ENCODE peak calls at places on chromosomes 12 and 14, in six cellular contexts. One of them, this sample, is unnamed.

GRCh38 chr12:22828059-22828458 is 203.1 kb downstream of the ETNK1 start:
- DNase-seq in mesendoderm: no peak
- DNase-seq in IMR-90: no peak
- DNase-seq in neuronal stem cell: no peak
- DNase-seq in H9: no peak
- DNase-seq in H1: no peak
- DNase-seq in this sample: no peak

GRCh38 chr14:99215277-99215676 is 56.7 kb downstream of the BCL11B start:
- DNase-seq in mesendoderm: no peak
- DNase-seq in IMR-90: no peak
- DNase-seq in neuronal stem cell: no peak
- DNase-seq in H9: no peak
- DNase-seq in H1: no peak
- DNase-seq in this sample: no peak

GRCh38 chr12:124480469-124481256 is 86.7 kb downstream of the NCOR2 start:
- DNase-seq in mesendoderm: no peak
- DNase-seq in IMR-90: peak
- DNase-seq in neuronal stem cell: no peak
- DNase-seq in H9: no peak
- DNase-seq in H1: no peak
- DNase-seq in this sample: peak

GRCh38 chr12:103626498-103626897 is 39.4 kb downstream of the STAB2 start:
- DNase-seq in mesendoderm: peak
- DNase-seq in IMR-90: peak
- DNase-seq in neuronal stem cell: peak
- DNase-seq in H9: peak
- DNase-seq in H1: no peak
- DNase-seq in this sample: peak

GRCh38 chr14:66015046-66015780 is 471.0 kb upstream of the CCDC196 start:
- DNase-seq in mesendoderm: no peak
- DNase-seq in IMR-90: no peak
- DNase-seq in neuronal stem cell: no peak
- DNase-seq in H9: no peak
- DNase-seq in H1: no peak
- DNase-seq in this sample: no peak

GRCh38 chr12:124463341-124463861 is 104.0 kb downstream of the NCOR2 start:
- DNase-seq in mesendoderm: no peak
- DNase-seq in IMR-90: no peak
- DNase-seq in neuronal stem cell: peak
- DNase-seq in H9: no peak
- DNase-seq in H1: no peak
- DNase-seq in this sample: no peak

GRCh38 chr12:12671850-12672660 is 23.9 kb downstream of the GPR19 start:
- DNase-seq in mesendoderm: no peak
- DNase-seq in IMR-90: peak
- DNase-seq in neuronal stem cell: no peak
- DNase-seq in H9: no peak
- DNase-seq in H1: no peak
- DNase-seq in this sample: peak

GRCh38 chr14:25400607-25401206 is 350.8 kb upstream of the STXBP6 start:
- DNase-seq in mesendoderm: peak
- DNase-seq in IMR-90: peak
- DNase-seq in neuronal stem cell: peak
- DNase-seq in H9: peak
- DNase-seq in H1: no peak
- DNase-seq in this sample: peak

GRCh38 chr12:80045594-80045993 is 53.7 kb upstream of the OTOGL start:
- DNase-seq in mesendoderm: no peak
- DNase-seq in IMR-90: peak
- DNase-seq in neuronal stem cell: no peak
- DNase-seq in H9: no peak
- DNase-seq in H1: no peak
- DNase-seq in this sample: peak

GRCh38 chr12:86249276-86249675 is 6.9 kb downstream of the MGAT4C start:
- DNase-seq in mesendoderm: no peak
- DNase-seq in IMR-90: no peak
- DNase-seq in neuronal stem cell: no peak
- DNase-seq in H9: no peak
- DNase-seq in H1: no peak
- DNase-seq in this sample: no peak

GRCh38 chr14:104792101-104792884 is 3.3 kb downstream of the AKT1 start:
- DNase-seq in mesendoderm: no peak
- DNase-seq in IMR-90: no peak
- DNase-seq in neuronal stem cell: no peak
- DNase-seq in H9: no peak
- DNase-seq in H1: no peak
- DNase-seq in this sample: no peak
- H3K4ac ChIP-seq in mesendoderm: no peak
- H3K4ac ChIP-seq in IMR-90: no peak
- H3K4ac ChIP-seq in neuronal stem cell: no peak
- H3K4ac ChIP-seq in H9: no peak
- H3K4ac ChIP-seq in H1: no peak
- H3K4ac ChIP-seq in this sample: no peak

DNA sequence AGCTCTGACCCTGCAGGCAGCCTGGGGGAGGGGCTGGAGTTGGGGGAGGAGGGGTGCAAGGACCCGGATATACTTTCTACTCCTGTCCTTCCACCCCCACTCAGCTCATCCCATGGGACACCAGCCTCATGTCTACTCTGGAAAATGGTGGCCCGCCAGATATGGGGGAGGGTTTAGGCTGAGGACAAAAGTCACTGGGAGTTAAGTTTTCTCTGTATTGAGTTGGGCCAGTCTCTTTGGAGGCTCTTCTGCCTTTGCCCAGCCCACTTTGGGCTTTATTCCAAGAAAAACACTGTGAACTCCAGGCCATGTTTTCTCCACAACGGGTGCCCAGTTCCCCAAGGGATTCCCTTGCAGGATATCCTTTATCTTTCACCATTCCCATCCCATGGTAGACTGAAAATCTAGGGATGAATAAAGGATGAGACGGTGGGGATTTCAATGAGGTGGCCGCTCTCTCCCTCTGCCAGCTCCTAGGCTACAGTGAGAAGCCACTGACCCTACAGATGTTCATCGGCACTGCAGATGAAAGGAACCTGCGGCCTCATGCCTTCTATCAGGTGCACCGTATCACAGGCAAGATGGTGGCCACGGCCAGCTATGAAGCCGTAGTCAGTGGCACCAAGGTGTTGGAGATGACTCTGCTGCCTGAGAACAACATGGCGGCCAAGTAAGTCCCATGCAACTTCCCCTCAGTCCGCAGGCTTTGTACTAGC is 4.9 kb downstream of the NFATC4 start:
- DNase-seq in mesendoderm: no peak
- DNase-seq in IMR-90: no peak
- DNase-seq in neuronal stem cell: no peak
- DNase-seq in H9: no peak
- DNase-seq in H1: no peak
- DNase-seq in this sample: no peak
- H3K4ac ChIP-seq in mesendoderm: no peak
- H3K4ac ChIP-seq in IMR-90: no peak
- H3K4ac ChIP-seq in neuronal stem cell: no peak
- H3K4ac ChIP-seq in H9: no peak
- H3K4ac ChIP-seq in H1: no peak
- H3K4ac ChIP-seq in this sample: no peak

DNA sequence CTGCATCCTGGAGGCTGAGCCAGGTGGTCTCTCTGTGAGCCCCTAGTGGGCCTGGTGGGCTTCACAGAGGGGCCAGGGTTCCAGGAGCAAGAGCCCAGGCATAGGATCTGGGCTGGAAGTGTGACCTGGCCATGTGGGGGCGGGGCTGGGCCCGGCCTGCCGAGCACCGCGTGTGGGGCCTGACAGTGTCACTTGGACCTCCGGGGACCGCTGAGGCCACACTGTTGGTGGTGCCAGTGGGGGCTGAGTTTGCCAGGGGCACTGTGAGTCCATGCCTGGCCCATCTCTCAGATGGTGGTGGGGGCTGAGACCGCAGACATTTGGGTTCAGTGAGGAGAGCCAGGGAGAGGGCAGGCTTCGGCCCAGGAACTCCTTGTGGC is 5.2 kb downstream of the FBRSL1 start:
- DNase-seq in mesendoderm: no peak
- DNase-seq in IMR-90: no peak
- DNase-seq in neuronal stem cell: no peak
- DNase-seq in H9: no peak
- DNase-seq in H1: no peak
- DNase-seq in this sample: no peak
- H3K4ac ChIP-seq in mesendoderm: no peak
- H3K4ac ChIP-seq in IMR-90: no peak
- H3K4ac ChIP-seq in neuronal stem cell: no peak
- H3K4ac ChIP-seq in H9: no peak
- H3K4ac ChIP-seq in H1: no peak
- H3K4ac ChIP-seq in this sample: no peak

GRCh38 chr12:120822832-120823503 is 81.2 kb downstream of the SPPL3 start:
- DNase-seq in mesendoderm: peak
- DNase-seq in IMR-90: no peak
- DNase-seq in neuronal stem cell: no peak
- DNase-seq in H9: peak
- DNase-seq in H1: no peak
- DNase-seq in this sample: no peak

GRCh38 chr12:120826335-120826734 is 77.8 kb downstream of the SPPL3 start:
- DNase-seq in mesendoderm: no peak
- DNase-seq in IMR-90: no peak
- DNase-seq in neuronal stem cell: no peak
- DNase-seq in H9: no peak
- DNase-seq in H1: no peak
- DNase-seq in this sample: no peak

GRCh38 chr12:120820885-120821510 is 83.2 kb downstream of the SPPL3 start:
- DNase-seq in mesendoderm: no peak
- DNase-seq in IMR-90: no peak
- DNase-seq in neuronal stem cell: no peak
- DNase-seq in H9: no peak
- DNase-seq in H1: no peak
- DNase-seq in this sample: no peak

GRCh38 chr12:120821878-120822277 is 82.3 kb downstream of the SPPL3 start:
- DNase-seq in mesendoderm: no peak
- DNase-seq in IMR-90: no peak
- DNase-seq in neuronal stem cell: no peak
- DNase-seq in H9: no peak
- DNase-seq in H1: no peak
- DNase-seq in this sample: no peak

DNA sequence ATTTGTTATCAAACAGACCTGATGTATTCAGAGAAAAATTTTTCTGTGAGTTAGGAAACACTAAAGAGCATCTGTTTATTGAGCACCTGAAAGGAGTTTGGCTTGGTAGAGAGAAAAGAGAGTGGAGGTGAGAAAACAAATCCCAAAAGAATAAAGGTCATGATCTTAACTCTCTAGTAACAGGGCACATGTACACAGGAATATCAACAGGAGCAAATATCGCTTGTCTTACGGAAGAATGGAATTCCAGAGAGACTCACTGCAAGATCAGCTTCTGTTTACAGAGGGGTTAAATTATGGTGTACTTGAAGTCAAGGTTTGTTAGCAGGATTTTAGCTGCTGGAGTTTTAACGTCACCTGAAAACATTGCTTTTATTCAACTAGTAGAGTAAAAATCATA is 78.8 kb downstream of the SPPL3 start:
- DNase-seq in mesendoderm: no peak
- DNase-seq in IMR-90: no peak
- DNase-seq in neuronal stem cell: no peak
- DNase-seq in H9: no peak
- DNase-seq in H1: no peak
- DNase-seq in this sample: peak
- H3K4ac ChIP-seq in mesendoderm: no peak
- H3K4ac ChIP-seq in IMR-90: no peak
- H3K4ac ChIP-seq in neuronal stem cell: no peak
- H3K4ac ChIP-seq in H9: no peak
- H3K4ac ChIP-seq in H1: no peak
- H3K4ac ChIP-seq in this sample: no peak

GRCh38 chr12:106301241-106301610 is 1.3 kb upstream of the TCP11L2 start:
- DNase-seq in mesendoderm: no peak
- DNase-seq in IMR-90: no peak
- DNase-seq in neuronal stem cell: no peak
- DNase-seq in H9: no peak
- DNase-seq in H1: no peak
- DNase-seq in this sample: peak
- H3K4ac ChIP-seq in mesendoderm: no peak
- H3K4ac ChIP-seq in IMR-90: no peak
- H3K4ac ChIP-seq in neuronal stem cell: no peak
- H3K4ac ChIP-seq in H9: no peak
- H3K4ac ChIP-seq in H1: no peak
- H3K4ac ChIP-seq in this sample: no peak

DNA sequence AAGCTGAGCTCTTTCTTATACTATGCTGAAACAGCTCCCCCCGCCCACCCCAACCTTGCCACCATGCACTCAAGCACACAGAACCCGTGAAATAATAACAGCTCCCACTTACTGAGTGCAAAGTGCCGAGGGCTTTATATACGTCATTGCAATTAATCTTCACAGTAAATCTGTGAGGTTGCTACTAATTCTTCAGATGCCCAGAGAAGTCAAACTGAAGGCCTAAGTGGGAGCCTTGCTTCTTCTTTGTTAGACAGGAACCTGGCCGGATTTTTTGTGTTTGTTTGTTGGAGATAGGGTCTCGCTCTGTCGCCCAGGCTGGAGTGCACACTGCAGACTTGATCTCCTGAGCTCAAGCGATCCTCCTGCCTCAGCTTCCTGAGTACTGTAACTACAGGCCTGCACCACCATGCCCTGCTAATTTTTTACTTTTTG is 34.0 kb downstream of the VCPKMT start:
- DNase-seq in mesendoderm: no peak
- DNase-seq in IMR-90: no peak
- DNase-seq in neuronal stem cell: no peak
- DNase-seq in H9: no peak
- DNase-seq in H1: no peak
- DNase-seq in this sample: no peak
- H3K4ac ChIP-seq in mesendoderm: no peak
- H3K4ac ChIP-seq in IMR-90: no peak
- H3K4ac ChIP-seq in neuronal stem cell: no peak
- H3K4ac ChIP-seq in H9: no peak
- H3K4ac ChIP-seq in H1: no peak
- H3K4ac ChIP-seq in this sample: no peak

GRCh38 chr12:92144631-92145480 is 790 bp downstream of the BTG1 start:
- DNase-seq in mesendoderm: peak
- DNase-seq in IMR-90: peak
- DNase-seq in neuronal stem cell: peak
- DNase-seq in H9: peak
- DNase-seq in H1: no peak
- DNase-seq in this sample: peak
- H3K4ac ChIP-seq in mesendoderm: peak
- H3K4ac ChIP-seq in IMR-90: peak
- H3K4ac ChIP-seq in neuronal stem cell: peak
- H3K4ac ChIP-seq in H9: peak
- H3K4ac ChIP-seq in H1: no peak
- H3K4ac ChIP-seq in this sample: peak

GRCh38 chr12:108621161-108621560 is 12.5 kb downstream of the SELPLG start:
- DNase-seq in mesendoderm: no peak
- DNase-seq in IMR-90: no peak
- DNase-seq in neuronal stem cell: no peak
- DNase-seq in H9: no peak
- DNase-seq in H1: no peak
- DNase-seq in this sample: no peak
- H3K4ac ChIP-seq in mesendoderm: no peak
- H3K4ac ChIP-seq in IMR-90: no peak
- H3K4ac ChIP-seq in neuronal stem cell: no peak
- H3K4ac ChIP-seq in H9: no peak
- H3K4ac ChIP-seq in H1: no peak
- H3K4ac ChIP-seq in this sample: no peak

This sample was measured in mesenchymal stem cell.